ENCODE peak calls at places on chromosomes 6 and 20, in nine cellular contexts. One of them, this sample, is unnamed.

GRCh38 chr6:33428219-33428890 is 8.5 kb downstream of the SYNGAP1 start:
- DNase-seq in right cardiac atrium: peak
- DNase-seq in HAP-1: peak
- DNase-seq in esophagus squamous epithelium: no peak
- DNase-seq in H54: peak
- DNase-seq in heart left ventricle: no peak
- DNase-seq in activated CD4-positive, alpha-beta T cell treated with anti-CD3 and anti-CD28 coated beads for 4 hours: peak
- DNase-seq in IMR-90: no peak
- DNase-seq in NCI-H2029 treated with DMSO at 0.1 percent for 48 hours: no peak
- DNase-seq in this sample: no peak

GRCh38 chr20:42587427-42587826 is 602.3 kb downstream of the PTPRT start:
- DNase-seq in heart left ventricle: no peak
- DNase-seq in H54: no peak
- DNase-seq in HAP-1: no peak
- DNase-seq in esophagus squamous epithelium: no peak
- DNase-seq in IMR-90: no peak
- DNase-seq in activated CD4-positive, alpha-beta T cell treated with anti-CD3 and anti-CD28 coated beads for 4 hours: no peak
- DNase-seq in NCI-H2029 treated with DMSO at 0.1 percent for 48 hours: no peak
- DNase-seq in right cardiac atrium: no peak
- DNase-seq in this sample: no peak

GRCh38 chr6:104789770-104790190 is 69.9 kb downstream of the HACE1 start:
- DNase-seq in H54: peak
- DNase-seq in heart left ventricle: no peak
- DNase-seq in HAP-1: no peak
- DNase-seq in right cardiac atrium: no peak
- DNase-seq in IMR-90: peak
- DNase-seq in activated CD4-positive, alpha-beta T cell treated with anti-CD3 and anti-CD28 coated beads for 4 hours: peak
- DNase-seq in esophagus squamous epithelium: no peak
- DNase-seq in NCI-H2029 treated with DMSO at 0.1 percent for 48 hours: no peak
- DNase-seq in this sample: peak

GRCh38 chr20:62439218-62439617 is 11.9 kb upstream of the RBBP8NL start:
- DNase-seq in right cardiac atrium: no peak
- DNase-seq in H54: no peak
- DNase-seq in heart left ventricle: no peak
- DNase-seq in NCI-H2029 treated with DMSO at 0.1 percent for 48 hours: no peak
- DNase-seq in IMR-90: no peak
- DNase-seq in HAP-1: no peak
- DNase-seq in esophagus squamous epithelium: no peak
- DNase-seq in activated CD4-positive, alpha-beta T cell treated with anti-CD3 and anti-CD28 coated beads for 4 hours: no peak
- DNase-seq in this sample: no peak

GRCh38 chr20:24632581-24632980 is 163.2 kb downstream of the SYNDIG1 start:
- DNase-seq in esophagus squamous epithelium: no peak
- DNase-seq in IMR-90: no peak
- DNase-seq in heart left ventricle: no peak
- DNase-seq in activated CD4-positive, alpha-beta T cell treated with anti-CD3 and anti-CD28 coated beads for 4 hours: no peak
- DNase-seq in HAP-1: no peak
- DNase-seq in NCI-H2029 treated with DMSO at 0.1 percent for 48 hours: no peak
- DNase-seq in H54: no peak
- DNase-seq in right cardiac atrium: no peak
- DNase-seq in this sample: no peak

GRCh38 chr20:49291200-49291599 is 13.3 kb upstream of the ZNFX1 start:
- DNase-seq in HAP-1: no peak
- DNase-seq in NCI-H2029 treated with DMSO at 0.1 percent for 48 hours: no peak
- DNase-seq in IMR-90: no peak
- DNase-seq in heart left ventricle: no peak
- DNase-seq in esophagus squamous epithelium: no peak
- DNase-seq in activated CD4-positive, alpha-beta T cell treated with anti-CD3 and anti-CD28 coated beads for 4 hours: no peak
- DNase-seq in right cardiac atrium: no peak
- DNase-seq in H54: no peak
- DNase-seq in this sample: no peak

GRCh38 chr20:55615818-55616217 is 389.5 kb downstream of the CBLN4 start:
- DNase-seq in NCI-H2029 treated with DMSO at 0.1 percent for 48 hours: no peak
- DNase-seq in activated CD4-positive, alpha-beta T cell treated with anti-CD3 and anti-CD28 coated beads for 4 hours: no peak
- DNase-seq in H54: no peak
- DNase-seq in HAP-1: no peak
- DNase-seq in right cardiac atrium: no peak
- DNase-seq in esophagus squamous epithelium: no peak
- DNase-seq in heart left ventricle: no peak
- DNase-seq in IMR-90: no peak
- DNase-seq in this sample: no peak

GRCh38 chr20:53829706-53830521 is 236.3 kb upstream of the ZNF217 start:
- DNase-seq in HAP-1: no peak
- DNase-seq in right cardiac atrium: no peak
- DNase-seq in heart left ventricle: no peak
- DNase-seq in H54: no peak
- DNase-seq in NCI-H2029 treated with DMSO at 0.1 percent for 48 hours: no peak
- DNase-seq in esophagus squamous epithelium: no peak
- DNase-seq in activated CD4-positive, alpha-beta T cell treated with anti-CD3 and anti-CD28 coated beads for 4 hours: no peak
- DNase-seq in IMR-90: peak
- DNase-seq in this sample: peak

GRCh38 chr20:62337558-62338293 is 29.4 kb downstream of the LAMA5 start:
- DNase-seq in NCI-H2029 treated with DMSO at 0.1 percent for 48 hours: no peak
- DNase-seq in right cardiac atrium: peak
- DNase-seq in heart left ventricle: no peak
- DNase-seq in esophagus squamous epithelium: no peak
- DNase-seq in HAP-1: no peak
- DNase-seq in H54: no peak
- DNase-seq in activated CD4-positive, alpha-beta T cell treated with anti-CD3 and anti-CD28 coated beads for 4 hours: no peak
- DNase-seq in IMR-90: no peak
- DNase-seq in this sample: no peak

GRCh38 chr6:13395272-13396237 is 67.2 kb upstream of the TBC1D7 start:
- DNase-seq in right cardiac atrium: peak
- DNase-seq in activated CD4-positive, alpha-beta T cell treated with anti-CD3 and anti-CD28 coated beads for 4 hours: no peak
- DNase-seq in heart left ventricle: peak
- DNase-seq in NCI-H2029 treated with DMSO at 0.1 percent for 48 hours: peak
- DNase-seq in IMR-90: peak
- DNase-seq in H54: peak
- DNase-seq in HAP-1: peak
- DNase-seq in esophagus squamous epithelium: no peak
- DNase-seq in this sample: peak

GRCh38 chr20:38369387-38369786 is 23.1 kb downstream of the LBP start:
- DNase-seq in right cardiac atrium: no peak
- DNase-seq in IMR-90: no peak
- DNase-seq in H54: peak
- DNase-seq in activated CD4-positive, alpha-beta T cell treated with anti-CD3 and anti-CD28 coated beads for 4 hours: no peak
- DNase-seq in heart left ventricle: no peak
- DNase-seq in NCI-H2029 treated with DMSO at 0.1 percent for 48 hours: no peak
- DNase-seq in esophagus squamous epithelium: no peak
- DNase-seq in HAP-1: no peak
- DNase-seq in this sample: no peak

GRCh38 chr6:140183881-140184280 is 809.4 kb upstream of the CITED2 start:
- DNase-seq in NCI-H2029 treated with DMSO at 0.1 percent for 48 hours: no peak
- DNase-seq in IMR-90: peak
- DNase-seq in activated CD4-positive, alpha-beta T cell treated with anti-CD3 and anti-CD28 coated beads for 4 hours: no peak
- DNase-seq in right cardiac atrium: no peak
- DNase-seq in esophagus squamous epithelium: no peak
- DNase-seq in H54: no peak
- DNase-seq in heart left ventricle: no peak
- DNase-seq in HAP-1: no peak
- DNase-seq in this sample: peak

GRCh38 chr6:145245119-145245518 is 490.2 kb downstream of the EPM2A start:
- DNase-seq in IMR-90: peak
- DNase-seq in right cardiac atrium: no peak
- DNase-seq in NCI-H2029 treated with DMSO at 0.1 percent for 48 hours: no peak
- DNase-seq in H54: no peak
- DNase-seq in activated CD4-positive, alpha-beta T cell treated with anti-CD3 and anti-CD28 coated beads for 4 hours: no peak
- DNase-seq in HAP-1: no peak
- DNase-seq in heart left ventricle: no peak
- DNase-seq in esophagus squamous epithelium: no peak
- DNase-seq in this sample: peak

GRCh38 chr6:144469144-144469575 is 184.0 kb downstream of the UTRN start:
- DNase-seq in H54: no peak
- DNase-seq in heart left ventricle: no peak
- DNase-seq in IMR-90: no peak
- DNase-seq in right cardiac atrium: no peak
- DNase-seq in esophagus squamous epithelium: no peak
- DNase-seq in NCI-H2029 treated with DMSO at 0.1 percent for 48 hours: no peak
- DNase-seq in HAP-1: no peak
- DNase-seq in activated CD4-positive, alpha-beta T cell treated with anti-CD3 and anti-CD28 coated beads for 4 hours: no peak
- DNase-seq in this sample: no peak

GRCh38 chr6:31122803-31123706 is 2.8 kb upstream of the CDSN start:
- DNase-seq in activated CD4-positive, alpha-beta T cell treated with anti-CD3 and anti-CD28 coated beads for 4 hours: no peak
- DNase-seq in esophagus squamous epithelium: no peak
- DNase-seq in HAP-1: no peak
- DNase-seq in NCI-H2029 treated with DMSO at 0.1 percent for 48 hours: no peak
- DNase-seq in heart left ventricle: peak
- DNase-seq in right cardiac atrium: peak
- DNase-seq in H54: peak
- DNase-seq in IMR-90: peak
- DNase-seq in this sample: peak

GRCh38 chr20:58331961-58332551 is 22.5 kb downstream of the RAB22A start:
- DNase-seq in right cardiac atrium: no peak
- DNase-seq in IMR-90: no peak
- DNase-seq in heart left ventricle: no peak
- DNase-seq in NCI-H2029 treated with DMSO at 0.1 percent for 48 hours: no peak
- DNase-seq in H54: no peak
- DNase-seq in esophagus squamous epithelium: no peak
- DNase-seq in activated CD4-positive, alpha-beta T cell treated with anti-CD3 and anti-CD28 coated beads for 4 hours: no peak
- DNase-seq in HAP-1: no peak
- DNase-seq in this sample: no peak

GRCh38 chr6:47545223-47545622 is 67.6 kb downstream of the CD2AP start:
- DNase-seq in NCI-H2029 treated with DMSO at 0.1 percent for 48 hours: no peak
- DNase-seq in activated CD4-positive, alpha-beta T cell treated with anti-CD3 and anti-CD28 coated beads for 4 hours: no peak
- DNase-seq in heart left ventricle: no peak
- DNase-seq in IMR-90: no peak
- DNase-seq in HAP-1: no peak
- DNase-seq in H54: no peak
- DNase-seq in right cardiac atrium: no peak
- DNase-seq in esophagus squamous epithelium: no peak
- DNase-seq in this sample: no peak

GRCh38 chr6:154510144-154510905 is at the start of gene CNKSR3:
- DNase-seq in activated CD4-positive, alpha-beta T cell treated with anti-CD3 and anti-CD28 coated beads for 4 hours: no peak
- DNase-seq in heart left ventricle: peak
- DNase-seq in HAP-1: peak
- DNase-seq in H54: peak
- DNase-seq in IMR-90: peak
- DNase-seq in esophagus squamous epithelium: no peak
- DNase-seq in right cardiac atrium: peak
- DNase-seq in NCI-H2029 treated with DMSO at 0.1 percent for 48 hours: peak
- DNase-seq in this sample: peak

GRCh38 chr6:28807682-28808280 is 116.0 kb downstream of the TRIM27 start:
- DNase-seq in esophagus squamous epithelium: no peak
- DNase-seq in IMR-90: peak
- DNase-seq in NCI-H2029 treated with DMSO at 0.1 percent for 48 hours: no peak
- DNase-seq in heart left ventricle: no peak
- DNase-seq in right cardiac atrium: no peak
- DNase-seq in H54: no peak
- DNase-seq in activated CD4-positive, alpha-beta T cell treated with anti-CD3 and anti-CD28 coated beads for 4 hours: no peak
- DNase-seq in HAP-1: peak
- DNase-seq in this sample: peak

GRCh38 chr6:144007779-144008500 is at the start of gene PLAGL1:
- DNase-seq in heart left ventricle: peak
- DNase-seq in esophagus squamous epithelium: no peak
- DNase-seq in right cardiac atrium: peak
- DNase-seq in IMR-90: peak
- DNase-seq in HAP-1: no peak
- DNase-seq in NCI-H2029 treated with DMSO at 0.1 percent for 48 hours: no peak
- DNase-seq in H54: no peak
- DNase-seq in activated CD4-positive, alpha-beta T cell treated with anti-CD3 and anti-CD28 coated beads for 4 hours: no peak
- DNase-seq in this sample: peak

GRCh38 chr6:39882567-39882953 is 51.7 kb downstream of the MOCS1 start:
- DNase-seq in esophagus squamous epithelium: no peak
- DNase-seq in heart left ventricle: no peak
- DNase-seq in IMR-90: peak
- DNase-seq in NCI-H2029 treated with DMSO at 0.1 percent for 48 hours: no peak
- DNase-seq in activated CD4-positive, alpha-beta T cell treated with anti-CD3 and anti-CD28 coated beads for 4 hours: no peak
- DNase-seq in right cardiac atrium: peak
- DNase-seq in HAP-1: no peak
- DNase-seq in H54: no peak
- DNase-seq in this sample: peak

GRCh38 chr20:20430066-20430465 is 62.2 kb downstream of the INSM1 start:
- DNase-seq in NCI-H2029 treated with DMSO at 0.1 percent for 48 hours: no peak
- DNase-seq in IMR-90: no peak
- DNase-seq in HAP-1: no peak
- DNase-seq in esophagus squamous epithelium: no peak
- DNase-seq in right cardiac atrium: no peak
- DNase-seq in activated CD4-positive, alpha-beta T cell treated with anti-CD3 and anti-CD28 coated beads for 4 hours: no peak
- DNase-seq in H54: no peak
- DNase-seq in heart left ventricle: no peak
- DNase-seq in this sample: no peak

GRCh38 chr20:38601216-38602184 is at the start of gene ARHGAP40:
- DNase-seq in esophagus squamous epithelium: no peak
- DNase-seq in activated CD4-positive, alpha-beta T cell treated with anti-CD3 and anti-CD28 coated beads for 4 hours: no peak
- DNase-seq in H54: peak
- DNase-seq in IMR-90: no peak
- DNase-seq in NCI-H2029 treated with DMSO at 0.1 percent for 48 hours: no peak
- DNase-seq in heart left ventricle: no peak
- DNase-seq in right cardiac atrium: no peak
- DNase-seq in HAP-1: peak
- DNase-seq in this sample: no peak

GRCh38 chr6:98669371-98669770 is 165.0 kb upstream of the POU3F2 start:
- DNase-seq in H54: no peak
- DNase-seq in esophagus squamous epithelium: no peak
- DNase-seq in heart left ventricle: no peak
- DNase-seq in IMR-90: no peak
- DNase-seq in right cardiac atrium: no peak
- DNase-seq in NCI-H2029 treated with DMSO at 0.1 percent for 48 hours: peak
- DNase-seq in HAP-1: no peak
- DNase-seq in activated CD4-positive, alpha-beta T cell treated with anti-CD3 and anti-CD28 coated beads for 4 hours: no peak
- DNase-seq in this sample: no peak

GRCh38 chr6:77740380-77740779 is 87.5 kb downstream of the MEI4 start:
- DNase-seq in heart left ventricle: no peak
- DNase-seq in right cardiac atrium: no peak
- DNase-seq in activated CD4-positive, alpha-beta T cell treated with anti-CD3 and anti-CD28 coated beads for 4 hours: no peak
- DNase-seq in NCI-H2029 treated with DMSO at 0.1 percent for 48 hours: no peak
- DNase-seq in HAP-1: no peak
- DNase-seq in esophagus squamous epithelium: no peak
- DNase-seq in H54: no peak
- DNase-seq in IMR-90: peak
- DNase-seq in this sample: peak

GRCh38 chr20:35291654-35292503 is at the start of gene FAM83C:
- DNase-seq in HAP-1: no peak
- DNase-seq in NCI-H2029 treated with DMSO at 0.1 percent for 48 hours: no peak
- DNase-seq in IMR-90: no peak
- DNase-seq in right cardiac atrium: no peak
- DNase-seq in heart left ventricle: no peak
- DNase-seq in esophagus squamous epithelium: no peak
- DNase-seq in H54: no peak
- DNase-seq in activated CD4-positive, alpha-beta T cell treated with anti-CD3 and anti-CD28 coated beads for 4 hours: no peak
- DNase-seq in this sample: no peak

GRCh38 chr6:38640216-38640909 is 634 bp upstream of the BTBD9 start:
- DNase-seq in activated CD4-positive, alpha-beta T cell treated with anti-CD3 and anti-CD28 coated beads for 4 hours: no peak
- DNase-seq in HAP-1: no peak
- DNase-seq in NCI-H2029 treated with DMSO at 0.1 percent for 48 hours: no peak
- DNase-seq in H54: no peak
- DNase-seq in heart left ventricle: peak
- DNase-seq in right cardiac atrium: peak
- DNase-seq in IMR-90: no peak
- DNase-seq in esophagus squamous epithelium: no peak
- DNase-seq in this sample: no peak

GRCh38 chr20:50506270-50506579 is 4.0 kb upstream of the PTPN1 start:
- DNase-seq in activated CD4-positive, alpha-beta T cell treated with anti-CD3 and anti-CD28 coated beads for 4 hours: no peak
- DNase-seq in NCI-H2029 treated with DMSO at 0.1 percent for 48 hours: no peak
- DNase-seq in H54: no peak
- DNase-seq in heart left ventricle: no peak
- DNase-seq in esophagus squamous epithelium: no peak
- DNase-seq in right cardiac atrium: no peak
- DNase-seq in HAP-1: no peak
- DNase-seq in IMR-90: no peak
- DNase-seq in this sample: no peak

GRCh38 chr6:5050009-5050408 is 35.1 kb upstream of the PPP1R3G start:
- DNase-seq in HAP-1: no peak
- DNase-seq in esophagus squamous epithelium: no peak
- DNase-seq in NCI-H2029 treated with DMSO at 0.1 percent for 48 hours: no peak
- DNase-seq in IMR-90: no peak
- DNase-seq in H54: no peak
- DNase-seq in heart left ventricle: no peak
- DNase-seq in right cardiac atrium: no peak
- DNase-seq in activated CD4-positive, alpha-beta T cell treated with anti-CD3 and anti-CD28 coated beads for 4 hours: no peak
- DNase-seq in this sample: no peak

GRCh38 chr6:80988892-80989291 is 763.6 kb downstream of the TENT5A start:
- DNase-seq in esophagus squamous epithelium: no peak
- DNase-seq in H54: no peak
- DNase-seq in NCI-H2029 treated with DMSO at 0.1 percent for 48 hours: no peak
- DNase-seq in IMR-90: no peak
- DNase-seq in HAP-1: no peak
- DNase-seq in heart left ventricle: no peak
- DNase-seq in right cardiac atrium: no peak
- DNase-seq in activated CD4-positive, alpha-beta T cell treated with anti-CD3 and anti-CD28 coated beads for 4 hours: no peak
- DNase-seq in this sample: no peak

This sample was measured in fibroblast of lung.